ENCODE peak calls at places on chromosomes 12 and 14, in four cellular contexts. One of them, this sample, is unnamed.

GRCh38 chr14:61602733-61603077 is 92.6 kb upstream of the HIF1A start:
- DNase-seq in cardiac fibroblast: peak
- DNase-seq in endothelial cell of umbilical vein: no peak
- DNase-seq in astrocyte of the cerebellum: no peak
- DNase-seq in this sample: no peak

GRCh38 chr14:56891226-56891625 is 80.9 kb upstream of the OTX2 start:
- DNase-seq in cardiac fibroblast: no peak
- DNase-seq in endothelial cell of umbilical vein: no peak
- DNase-seq in astrocyte of the cerebellum: no peak
- DNase-seq in this sample: no peak

GRCh38 chr14:96648506-96649326 is 146.5 kb downstream of the PAPOLA start:
- DNase-seq in cardiac fibroblast: no peak
- DNase-seq in endothelial cell of umbilical vein: no peak
- DNase-seq in astrocyte of the cerebellum: no peak
- DNase-seq in this sample: no peak

GRCh38 chr12:50224026-50224692 is 57.0 kb upstream of the CERS5 start:
- DNase-seq in cardiac fibroblast: no peak
- DNase-seq in endothelial cell of umbilical vein: peak
- DNase-seq in astrocyte of the cerebellum: no peak
- DNase-seq in this sample: no peak

GRCh38 chr14:55605793-55606192 is 25.8 kb downstream of the KTN1 start:
- DNase-seq in cardiac fibroblast: no peak
- DNase-seq in endothelial cell of umbilical vein: peak
- DNase-seq in astrocyte of the cerebellum: no peak
- DNase-seq in this sample: no peak

GRCh38 chr14:64235652-64236640 is 58.2 kb downstream of the ESR2 start:
- DNase-seq in cardiac fibroblast: no peak
- DNase-seq in endothelial cell of umbilical vein: no peak
- DNase-seq in astrocyte of the cerebellum: peak
- DNase-seq in this sample: no peak

GRCh38 chr12:65510584-65511050 is 232.1 kb downstream of the MSRB3 start:
- DNase-seq in cardiac fibroblast: peak
- DNase-seq in endothelial cell of umbilical vein: peak
- DNase-seq in astrocyte of the cerebellum: peak
- DNase-seq in this sample: peak

GRCh38 chr14:68542346-68542745 is 250.5 kb downstream of the ZFP36L1 start:
- DNase-seq in cardiac fibroblast: no peak
- DNase-seq in endothelial cell of umbilical vein: no peak
- DNase-seq in astrocyte of the cerebellum: no peak
- DNase-seq in this sample: no peak

GRCh38 chr14:68730811-68731425 is 61.9 kb downstream of the ZFP36L1 start:
- DNase-seq in cardiac fibroblast: no peak
- DNase-seq in endothelial cell of umbilical vein: no peak
- DNase-seq in astrocyte of the cerebellum: no peak
- DNase-seq in this sample: no peak

GRCh38 chr12:119624971-119625370 is 31.4 kb downstream of the TMEM233 start:
- DNase-seq in cardiac fibroblast: peak
- DNase-seq in endothelial cell of umbilical vein: no peak
- DNase-seq in astrocyte of the cerebellum: no peak
- DNase-seq in this sample: no peak

GRCh38 chr12:103441437-103442186 is 54.2 kb downstream of the C12orf42 start:
- DNase-seq in cardiac fibroblast: no peak
- DNase-seq in endothelial cell of umbilical vein: no peak
- DNase-seq in astrocyte of the cerebellum: no peak
- DNase-seq in this sample: no peak

GRCh38 chr14:91129261-91129660 is 15.4 kb downstream of the DGLUCY start:
- DNase-seq in cardiac fibroblast: no peak
- DNase-seq in endothelial cell of umbilical vein: no peak
- DNase-seq in astrocyte of the cerebellum: no peak
- DNase-seq in this sample: no peak

GRCh38 chr12:14936224-14936861 is 2.0 kb downstream of the ERP27 start:
- DNase-seq in cardiac fibroblast: no peak
- DNase-seq in endothelial cell of umbilical vein: no peak
- DNase-seq in astrocyte of the cerebellum: no peak
- DNase-seq in this sample: peak
- TF ChIP-seq CTCF in cardiac fibroblast: peak
- TF ChIP-seq CTCF in endothelial cell of umbilical vein: peak
- TF ChIP-seq CTCF in astrocyte of the cerebellum: peak
- TF ChIP-seq CTCF in this sample: peak

DNA sequence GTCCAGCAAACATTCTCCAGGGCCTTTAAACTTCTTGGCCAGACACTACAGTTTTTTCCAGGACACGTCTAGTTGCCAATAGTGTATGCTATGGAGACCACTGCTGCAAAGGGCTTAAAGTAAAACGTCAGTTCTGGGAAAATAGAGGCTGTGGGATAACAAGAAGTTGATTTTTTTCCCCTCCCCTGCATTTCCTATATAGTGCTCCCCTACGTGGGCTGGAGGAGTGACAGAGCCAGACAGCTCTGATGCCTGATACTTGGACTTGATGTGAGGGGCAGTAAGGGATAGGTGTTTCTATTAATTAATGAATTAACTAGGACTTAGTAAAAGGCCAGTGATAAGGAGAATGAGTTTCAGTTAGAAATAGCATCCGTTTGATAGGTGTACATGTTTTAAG is 2.4 kb downstream of the ACVR1B start:
- DNase-seq in cardiac fibroblast: peak
- DNase-seq in endothelial cell of umbilical vein: peak
- DNase-seq in astrocyte of the cerebellum: no peak
- DNase-seq in this sample: no peak
- H3K4me3 ChIP-seq in cardiac fibroblast: peak
- H3K4me3 ChIP-seq in endothelial cell of umbilical vein: peak
- H3K4me3 ChIP-seq in astrocyte of the cerebellum: no peak
- H3K4me3 ChIP-seq in this sample: no peak

GRCh38 chr12:105322070-105322469 is 8.4 kb upstream of the C12orf75 start:
- DNase-seq in cardiac fibroblast: no peak
- DNase-seq in endothelial cell of umbilical vein: no peak
- DNase-seq in astrocyte of the cerebellum: no peak
- DNase-seq in this sample: peak

GRCh38 chr12:105319691-105320209 is 10.7 kb upstream of the C12orf75 start:
- DNase-seq in cardiac fibroblast: no peak
- DNase-seq in endothelial cell of umbilical vein: no peak
- DNase-seq in astrocyte of the cerebellum: no peak
- DNase-seq in this sample: no peak

GRCh38 chr12:105318651-105319483 is 11.6 kb upstream of the C12orf75 start:
- DNase-seq in cardiac fibroblast: no peak
- DNase-seq in endothelial cell of umbilical vein: no peak
- DNase-seq in astrocyte of the cerebellum: no peak
- DNase-seq in this sample: no peak

GRCh38 chr12:105317942-105318614 is 12.4 kb upstream of the C12orf75 start:
- DNase-seq in cardiac fibroblast: no peak
- DNase-seq in endothelial cell of umbilical vein: no peak
- DNase-seq in astrocyte of the cerebellum: no peak
- DNase-seq in this sample: no peak

GRCh38 chr12:105321125-105321524 is 9.4 kb upstream of the C12orf75 start:
- DNase-seq in cardiac fibroblast: no peak
- DNase-seq in endothelial cell of umbilical vein: no peak
- DNase-seq in astrocyte of the cerebellum: no peak
- DNase-seq in this sample: no peak
- TF ChIP-seq CTCF in cardiac fibroblast: no peak
- TF ChIP-seq CTCF in endothelial cell of umbilical vein: no peak
- TF ChIP-seq CTCF in astrocyte of the cerebellum: no peak
- TF ChIP-seq CTCF in this sample: no peak

DNA sequence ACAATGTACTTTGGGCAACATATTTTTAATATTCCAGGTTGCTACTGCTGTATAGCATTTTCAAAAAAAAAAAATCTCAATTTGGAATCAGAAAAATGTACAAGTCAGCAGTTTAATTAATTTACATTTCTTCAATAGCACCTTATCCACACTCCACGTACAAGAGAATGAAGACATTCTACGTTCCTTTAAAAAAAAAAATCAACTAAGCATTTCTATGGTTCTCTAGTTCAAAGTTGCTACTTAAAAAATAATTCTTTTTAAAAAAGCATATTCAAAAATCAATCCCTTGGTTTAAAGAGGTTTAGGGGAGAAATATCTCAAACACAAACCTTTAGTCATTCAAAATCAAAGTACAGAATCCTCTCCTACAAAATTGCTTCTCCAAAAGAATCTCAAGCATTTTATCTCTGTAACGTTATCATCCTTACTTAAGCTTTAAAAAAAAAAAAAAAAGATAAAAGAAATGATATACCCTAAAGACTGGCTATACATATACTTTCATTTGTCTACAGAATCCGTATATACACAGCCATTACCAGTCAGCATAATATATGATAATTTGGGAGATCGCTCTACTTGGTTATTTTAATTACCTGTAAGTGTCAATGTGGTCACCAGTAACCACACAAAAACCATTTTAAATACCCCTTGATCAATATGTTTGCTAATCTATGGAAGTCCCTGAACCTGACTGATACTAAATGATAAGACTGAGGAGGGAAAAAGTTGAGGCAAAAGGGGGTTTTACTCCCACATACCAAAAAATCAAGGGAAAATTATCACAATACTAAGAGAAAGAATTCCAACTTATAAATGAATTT is 2.7 kb downstream of the MED13L start:
- DNase-seq in cardiac fibroblast: no peak
- DNase-seq in endothelial cell of umbilical vein: no peak
- DNase-seq in astrocyte of the cerebellum: no peak
- DNase-seq in this sample: no peak
- H3K4me3 ChIP-seq in cardiac fibroblast: peak
- H3K4me3 ChIP-seq in endothelial cell of umbilical vein: peak
- H3K4me3 ChIP-seq in astrocyte of the cerebellum: peak
- H3K4me3 ChIP-seq in this sample: peak

This sample was measured in fibroblast of mammary gland.